ENCODE peak calls at places on chromosomes 5 and 9, in eight cellular contexts. L, W, S, H, R, T, J and Y are unnamed samples.
A peak's percentile ranks its signal among the peaks of the same experiment; 100 is the strongest.

GRCh38 chr5:27130587-27130986 is 92.2 kb upstream of the CDH9 start:
- DNase-seq in L (no peak), W (no peak), S (no peak), H (no peak), R (no peak), T (no peak), J (peak; percentile 68), Y (peak; percentile 1)

GRCh38 chr5:175479125-175479881 is 943 bp downstream of the SFXN1 start:
- DNase-seq in L (peak; percentile 14), W (no peak), S (no peak), H (peak; percentile 48), R (no peak), T (no peak), J (no peak), Y (no peak)

GRCh38 chr5:117262607-117263131 is 688.0 kb upstream of the SEMA6A start:
- DNase-seq in L (no peak), W (no peak), S (peak; percentile 25), H (no peak), R (no peak), T (no peak), J (no peak), Y (peak; percentile 33)

GRCh38 chr9:33946779-33947535 is 101.7 kb downstream of the UBAP2 start:
- DNase-seq in L (no peak), W (no peak), S (no peak), H (no peak), R (no peak), T (peak; percentile 88), J (peak; percentile 98), Y (no peak)

GRCh38 chr5:90037646-90038045 is 371.9 kb downstream of the CETN3 start:
- DNase-seq in L (no peak), W (no peak), S (no peak), H (peak; percentile 15), R (no peak), T (no peak), J (peak; percentile 93), Y (no peak)

GRCh38 chr5:160484644-160485043 is 63.0 kb downstream of the PTTG1 start:
- DNase-seq in L (no peak), W (no peak), S (no peak), H (no peak), R (no peak), T (no peak), J (no peak), Y (no peak)

GRCh38 chr5:54807421-54807820 is 178.0 kb downstream of the ESM1 start:
- DNase-seq in L (no peak), W (no peak), S (no peak), H (peak; percentile 45), R (no peak), T (no peak), J (peak; percentile 90), Y (peak; percentile 76)

GRCh38 chr5:40121236-40121635 is 558.5 kb upstream of the PTGER4 start:
- DNase-seq in L (no peak), W (no peak), S (no peak), H (no peak), R (no peak), T (no peak), J (no peak), Y (no peak)

GRCh38 chr5:143355710-143356109 is 47.8 kb downstream of the NR3C1 start:
- DNase-seq in L (peak; percentile 70), W (peak; percentile 61), S (no peak), H (peak; percentile 80), R (peak; percentile 58), T (peak; percentile 60), J (peak; percentile 90), Y (peak; percentile 80)

GRCh38 chr9:109245300-109245897 is 75.5 kb downstream of the EPB41L4B start:
- DNase-seq in L (no peak), W (no peak), S (no peak), H (no peak), R (no peak), T (no peak), J (no peak), Y (no peak)

GRCh38 chr5:57338068-57338848 is 144.4 kb downstream of the ACTBL2 start:
- DNase-seq in L (no peak), W (no peak), S (peak; percentile 67), H (peak; percentile 62), R (no peak), T (no peak), J (no peak), Y (peak; percentile 49)

GRCh38 chr5:66945389-66946349 is 250.9 kb downstream of the CD180 start:
- DNase-seq in L (no peak), W (no peak), S (no peak), H (peak; percentile 29), R (no peak), T (no peak), J (no peak), Y (no peak)

GRCh38 chr9:137685035-137685885 is 66.5 kb downstream of the EHMT1 start:
- DNase-seq in L (no peak), W (no peak), S (no peak), H (no peak), R (no peak), T (peak; percentile 50), J (peak; percentile 69), Y (no peak)

GRCh38 chr9:34536685-34537084 is 13.9 kb upstream of the ENHO start:
- DNase-seq in L (no peak), W (no peak), S (no peak), H (no peak), R (peak; percentile 43), T (no peak), J (no peak), Y (no peak)

GRCh38 chr5:17235736-17236330 is 18.4 kb downstream of the BASP1 start:
- DNase-seq in L (no peak), W (peak; percentile 29), S (no peak), H (no peak), R (no peak), T (no peak), J (peak; percentile 85), Y (no peak)
- H3K36me3 ChIP-seq in L (no peaks in the 10 kb centered on the region), W (no peaks in the 10 kb centered on the region), S (peaks cover 17% of the 10 kb centered on the region), H (no peaks in the 10 kb centered on the region), R (no peaks in the 10 kb centered on the region), T (peaks cover 2% of the 10 kb centered on the region), J (peaks cover 24% of the 10 kb centered on the region), Y (peaks cover 14% of the 10 kb centered on the region)

GRCh38 chr5:134784241-134784920 is 25.8 kb downstream of the DDX46 start:
- DNase-seq in L (no peak), W (no peak), S (no peak), H (no peak), R (no peak), T (no peak), J (no peak), Y (peak; percentile 27)
- TF ChIP-seq CTCF in L (no peak), W (no peak), S (no peak), H (no peak), R (no peak), T (peak; percentile 32), J (peak; percentile 11), Y (peak; percentile 41)

GRCh38 chr5:151469386-151469785 is 22.0 kb downstream of the SLC36A1 start:
- DNase-seq in L (no peak), W (no peak), S (no peak), H (no peak), R (no peak), T (no peak), J (no peak), Y (no peak)

GRCh38 chr5:151467576-151467975 is 20.2 kb downstream of the SLC36A1 start:
- DNase-seq in L (no peak), W (no peak), S (no peak), H (no peak), R (no peak), T (no peak), J (no peak), Y (no peak)

GRCh38 chr5:151471276-151471675 is 23.9 kb downstream of the SLC36A1 start:
- DNase-seq in L (no peak), W (no peak), S (no peak), H (no peak), R (no peak), T (no peak), J (no peak), Y (no peak)

GRCh38 chr5:151469992-151470391 is 22.6 kb downstream of the SLC36A1 start:
- DNase-seq in L (no peak), W (no peak), S (no peak), H (no peak), R (no peak), T (no peak), J (no peak), Y (no peak)

GRCh38 chr5:151470440-151470839 is 23.0 kb downstream of the SLC36A1 start:
- DNase-seq in L (no peak), W (no peak), S (no peak), H (no peak), R (no peak), T (no peak), J (no peak), Y (no peak)
- H3K36me3 ChIP-seq in L (no peaks in the 10 kb centered on the region), W (peaks cover 62% of the 10 kb centered on the region), S (no peaks in the 10 kb centered on the region), H (no peaks in the 10 kb centered on the region), R (no peaks in the 10 kb centered on the region), T (peaks cover 4% of the 10 kb centered on the region), J (peaks cover 14% of the 10 kb centered on the region), Y (no peaks in the 10 kb centered on the region)

GRCh38 chr5:154403776-154404387 is 41.9 kb upstream of the SAP30L start:
- DNase-seq in L (no peak), W (no peak), S (peak; percentile 44), H (no peak), R (no peak), T (peak; percentile 29), J (no peak), Y (no peak)

GRCh38 chr5:154406231-154406630 is 39.6 kb upstream of the SAP30L start:
- DNase-seq in L (no peak), W (no peak), S (no peak), H (peak; percentile 30), R (no peak), T (peak; percentile 21), J (peak; percentile 87), Y (no peak)

GRCh38 chr5:154403234-154403633 is 42.6 kb upstream of the SAP30L start:
- DNase-seq in L (no peak), W (no peak), S (no peak), H (no peak), R (no peak), T (no peak), J (peak; percentile 19), Y (no peak)

GRCh38 chr5:154406826-154407225 is 39.0 kb upstream of the SAP30L start:
- DNase-seq in L (no peak), W (no peak), S (no peak), H (no peak), R (no peak), T (no peak), J (no peak), Y (no peak)

DNA sequence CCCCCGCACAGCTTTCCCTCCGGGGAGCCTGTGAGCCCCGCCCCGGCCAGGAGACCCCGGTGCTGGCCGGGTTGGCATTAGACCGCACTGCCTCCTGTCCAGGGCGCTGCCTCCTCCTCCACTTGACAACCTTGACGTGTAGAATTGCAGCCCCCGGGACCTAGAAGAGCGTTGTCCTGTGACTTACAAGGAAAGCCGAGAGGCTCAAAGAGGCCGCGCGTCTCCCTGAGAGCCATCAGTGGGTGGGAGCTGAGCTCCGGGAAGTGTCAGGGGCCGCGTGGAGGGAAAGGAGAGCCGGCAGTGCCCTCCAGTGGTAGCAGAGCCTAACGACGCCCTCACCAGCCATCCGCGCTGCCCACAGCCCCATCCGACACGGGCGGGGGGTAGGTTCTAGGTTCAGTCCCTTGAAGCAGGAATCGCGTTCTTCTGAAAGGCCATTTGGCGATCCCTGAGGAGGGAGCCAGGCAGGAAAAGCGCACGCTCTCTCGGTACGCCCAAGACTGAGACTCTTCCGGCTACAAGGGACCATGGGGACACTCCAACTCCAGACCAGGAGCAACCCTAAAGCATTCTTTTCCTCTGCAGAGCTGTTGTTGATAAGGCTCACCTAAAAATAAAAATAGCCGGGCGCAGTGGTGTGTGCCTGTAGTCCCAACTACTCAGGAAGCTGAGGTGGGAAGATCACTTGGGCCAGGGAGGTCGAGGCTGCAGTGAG is 40.6 kb upstream of the SAP30L start:
- DNase-seq in L (peak; percentile 71), W (peak; percentile 76), S (peak; percentile 92), H (peak; percentile 93), R (peak; percentile 79), T (no peak), J (peak; percentile 53), Y (peak; percentile 85)
- TF ChIP-seq CTCF in L (peak; percentile 81), W (peak; percentile 90), S (peak; percentile 84), H (peak; percentile 95), R (peak; percentile 80), T (peak; percentile 89), J (peak; percentile 69), Y (peak; percentile 77)